ENCODE peak calls at places on chromosomes 13 and 19, in nine cellular contexts. H, B, G, D, X, R, F, C and P are unnamed samples.

GRCh38 chr13:98540476-98540875 is 36.4 kb downstream of the STK24 start:
- DNase-seq in H (no peak), B (no peak), G (no peak), D (no peak), X (no peak), R (no peak), F (no peak), C (no peak), P (no peak)

GRCh38 chr13:51765142-51765515 is 38.8 kb downstream of the DHRS12 start:
- DNase-seq in H (no peak), B (no peak), G (no peak), D (no peak), X (no peak), R (no peak), F (no peak), C (no peak), P (no peak)

GRCh38 chr13:51643114-51643881 is 59.0 kb downstream of the WDFY2 start:
- DNase-seq in H (no peak), B (peak), G (no peak), D (no peak), X (no peak), R (no peak), F (peak), C (peak), P (no peak)

GRCh38 chr13:25165664-25166063 is 6.4 kb downstream of the AMER2 start:
- DNase-seq in H (no peak), B (no peak), G (no peak), D (no peak), X (no peak), R (no peak), F (no peak), C (no peak), P (no peak)

GRCh38 chr19:46951236-46951986 is 68.2 kb upstream of the NPAS1 start:
- DNase-seq in H (no peak), B (no peak), G (no peak), D (no peak), X (no peak), R (no peak), F (no peak), C (peak), P (no peak)

GRCh38 chr19:2148482-2149135 is 2.8 kb downstream of the AP3D1 start:
- DNase-seq in H (no peak), B (no peak), G (no peak), D (no peak), X (no peak), R (no peak), F (no peak), C (no peak), P (no peak)

GRCh38 chr13:104295537-104295936 is 1229.3 kb upstream of the SLC10A2 start:
- DNase-seq in H (no peak), B (no peak), G (no peak), D (no peak), X (no peak), R (no peak), F (no peak), C (no peak), P (no peak)

GRCh38 chr19:19274146-19274545 is 1.0 kb upstream of the TM6SF2 start:
- DNase-seq in H (no peak), B (no peak), G (no peak), D (no peak), X (no peak), R (no peak), F (no peak), C (no peak), P (no peak)

GRCh38 chr13:100506600-100507422 is 81.8 kb downstream of the GGACT start:
- DNase-seq in H (no peak), B (no peak), G (no peak), D (no peak), X (no peak), R (no peak), F (no peak), C (no peak), P (no peak)
- TF ChIP-seq CTCF in H (no peak), B (no peak), G (no peak), D (no peak), X (no peak), R (no peak), F (no peak), C (no peak), P (no peak)

DNA sequence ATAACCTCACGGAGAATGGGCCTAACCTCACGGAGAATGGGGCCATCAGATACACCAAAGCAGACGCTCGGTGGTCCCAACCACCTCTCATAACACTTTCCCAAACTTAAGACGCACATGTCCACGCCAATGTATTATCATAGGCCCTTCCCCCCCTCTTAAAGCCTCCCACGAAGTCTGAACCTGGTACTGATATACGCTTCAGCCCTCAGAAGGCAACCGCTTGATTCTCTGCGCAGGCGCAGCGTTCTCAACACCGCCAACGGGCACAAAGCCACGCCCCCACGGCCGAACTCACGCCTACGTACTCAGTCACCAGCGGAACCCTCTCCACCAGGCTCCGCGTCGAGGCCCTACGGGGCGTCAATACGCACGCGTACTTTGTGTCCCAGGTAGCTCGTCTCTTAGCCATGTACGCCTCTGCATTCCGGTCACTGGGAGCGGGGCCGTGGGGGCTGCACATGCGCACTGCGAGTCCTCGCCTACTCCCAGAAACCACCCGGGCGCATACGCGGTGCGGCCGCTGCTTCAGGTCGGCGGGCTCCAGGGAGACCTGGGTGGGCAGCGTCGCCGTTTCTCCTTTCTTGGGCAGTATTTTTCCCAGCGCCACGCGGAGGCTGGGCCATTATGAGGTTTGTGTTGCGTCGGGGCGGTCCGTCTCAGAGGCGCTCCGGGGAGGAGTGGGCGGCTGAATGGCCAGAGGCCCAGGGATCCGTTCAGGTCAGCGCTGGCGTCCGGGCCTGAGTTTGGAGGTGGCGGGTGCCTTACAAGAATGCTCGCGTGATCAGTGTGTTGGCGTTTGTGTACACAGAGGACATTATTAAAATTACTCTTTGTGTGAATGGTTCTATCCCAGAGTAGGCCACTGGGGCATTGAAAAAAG is 25.3 kb downstream of the ZNF582 start:
- DNase-seq in H (peak), B (peak), G (peak), D (peak), X (peak), R (peak), F (peak), C (peak), P (peak)
- TF ChIP-seq CTCF in H (peak), B (no peak), G (no peak), D (no peak), X (no peak), R (no peak), F (no peak), C (no peak), P (no peak)

DNA sequence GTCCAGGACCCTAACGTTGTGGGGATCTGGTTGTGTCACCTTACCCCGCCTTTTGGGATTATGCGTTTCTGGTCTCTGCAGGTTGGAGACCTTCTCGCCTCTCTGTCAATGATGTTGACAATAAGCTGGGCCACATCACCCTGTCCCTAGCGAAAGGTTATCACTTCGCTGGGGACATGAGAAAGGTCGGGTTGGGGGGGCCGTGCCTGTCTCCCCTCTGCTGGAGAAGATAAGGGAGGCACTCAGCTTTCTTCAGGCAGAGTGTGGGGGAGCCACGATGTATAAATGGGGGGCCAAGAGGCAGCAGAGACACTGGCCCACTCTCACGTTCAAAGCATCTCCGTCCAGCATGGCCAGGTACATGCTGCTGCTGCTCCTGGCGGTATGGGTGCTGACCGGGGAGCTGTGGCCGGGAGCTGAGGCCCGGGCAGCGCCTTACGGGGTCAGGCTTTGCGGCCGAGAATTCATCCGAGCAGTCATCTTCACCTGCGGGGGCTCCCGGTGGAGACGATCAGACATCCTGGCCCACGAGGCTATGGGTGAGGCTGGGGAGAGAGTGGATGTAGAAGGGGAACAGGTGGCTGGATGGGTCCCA is at the start of gene RLN3:
- DNase-seq in H (no peak), B (no peak), G (no peak), D (no peak), X (no peak), R (no peak), F (no peak), C (no peak), P (no peak)
- TF ChIP-seq CTCF in H (no peak), B (no peak), G (no peak), D (no peak), X (no peak), R (no peak), F (no peak), C (no peak), P (no peak)

DNA sequence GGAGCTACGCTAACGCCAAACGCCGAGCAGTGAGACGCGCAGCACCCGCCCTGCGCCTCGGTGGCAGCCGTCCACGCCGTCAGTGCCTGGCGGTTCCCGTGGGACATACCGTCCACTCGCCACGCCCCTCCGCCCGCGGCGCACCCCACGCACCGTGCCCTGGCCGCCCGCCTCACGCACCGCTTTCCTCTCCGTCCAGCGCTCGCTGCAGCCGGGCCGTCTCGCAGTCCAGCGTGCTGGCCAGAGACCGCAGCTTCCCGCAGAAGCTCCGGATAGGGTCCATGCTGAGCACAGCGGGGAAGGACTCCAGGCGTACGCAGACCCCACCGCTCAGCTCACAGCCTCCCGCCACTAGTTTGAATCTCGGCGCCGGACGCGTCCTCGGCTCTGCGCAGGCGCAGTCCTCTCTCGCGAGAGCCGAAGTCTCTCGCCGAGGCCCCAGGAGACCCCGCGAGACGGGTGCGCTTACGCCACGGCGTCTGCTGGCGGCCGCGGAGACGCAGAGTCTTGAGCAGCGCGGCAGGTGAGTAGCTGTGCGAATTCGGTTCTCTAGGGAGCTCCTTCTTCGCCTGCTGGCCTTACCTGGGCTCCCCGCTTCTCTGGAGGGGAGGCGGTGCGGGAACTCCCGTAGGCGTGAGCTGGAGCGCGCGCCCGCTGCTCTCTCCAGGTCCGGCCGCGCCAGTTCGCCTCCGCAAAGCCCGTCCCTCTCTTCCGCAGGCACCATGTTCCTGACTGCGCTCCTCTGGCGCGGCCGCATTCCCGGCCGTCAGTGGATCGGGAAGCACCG is at the start of the genes MRPL57 and SKA3:
- DNase-seq in H (peak), B (peak), G (peak), D (peak), X (peak), R (peak), F (peak), C (peak), P (peak)
- TF ChIP-seq CTCF in H (peak), B (no peak), G (no peak), D (no peak), X (no peak), R (peak), F (no peak), C (no peak), P (peak)

GRCh38 chr19:57068326-57068725 is 51.5 kb upstream of the USP29 start:
- DNase-seq in H (no peak), B (no peak), G (no peak), D (no peak), X (no peak), R (no peak), F (no peak), C (no peak), P (no peak)

GRCh38 chr19:57071414-57071813 is 48.4 kb upstream of the USP29 start:
- DNase-seq in H (no peak), B (no peak), G (no peak), D (no peak), X (no peak), R (no peak), F (no peak), C (no peak), P (no peak)

GRCh38 chr19:57067440-57067839 is 52.3 kb upstream of the USP29 start:
- DNase-seq in H (no peak), B (no peak), G (no peak), D (no peak), X (no peak), R (no peak), F (no peak), C (no peak), P (no peak)

DNA sequence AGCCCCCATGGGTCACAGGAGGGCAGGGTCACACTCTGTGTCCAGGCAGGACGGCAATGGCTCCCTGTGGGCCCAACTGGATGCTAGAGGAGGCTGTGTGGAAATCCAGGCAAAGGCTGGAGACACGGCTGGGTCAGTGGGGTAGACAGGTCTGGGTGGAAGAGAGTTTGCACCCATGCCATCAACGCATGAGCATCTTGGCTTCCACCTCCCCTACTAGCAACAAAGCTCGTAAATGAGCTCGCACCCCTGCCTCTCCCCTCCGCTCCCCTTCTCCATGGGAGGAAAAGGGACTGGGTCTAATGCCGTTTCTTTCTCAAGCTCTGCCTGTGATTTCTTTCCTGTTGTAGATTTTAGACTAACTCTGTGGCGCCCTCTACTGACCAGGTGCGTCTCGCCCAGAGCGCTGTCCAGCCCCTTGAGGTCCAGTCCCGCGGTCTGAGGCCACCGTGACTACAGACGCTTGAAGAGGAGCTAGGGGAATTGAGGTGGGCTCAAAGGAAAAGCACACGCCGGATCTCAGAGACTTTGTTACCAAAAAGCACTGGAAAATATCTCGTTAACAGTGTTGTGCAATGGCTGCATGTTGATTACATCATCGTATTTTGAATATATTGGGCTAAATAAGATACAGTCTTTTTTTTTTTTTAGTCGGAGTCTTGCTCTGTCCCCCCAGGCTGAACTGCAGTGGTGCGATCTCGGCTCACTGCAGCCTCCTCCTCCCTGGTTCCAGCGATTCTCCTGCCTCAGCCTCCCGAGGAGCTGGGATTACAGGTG is 50.7 kb upstream of the USP29 start:
- DNase-seq in H (peak), B (no peak), G (no peak), D (no peak), X (peak), R (no peak), F (no peak), C (no peak), P (no peak)
- TF ChIP-seq CTCF in H (peak), B (no peak), G (no peak), D (no peak), X (peak), R (no peak), F (no peak), C (no peak), P (no peak)

GRCh38 chr19:48933382-48933932 is at the start of gene DHDH:
- DNase-seq in H (peak), B (no peak), G (no peak), D (peak), X (peak), R (peak), F (peak), C (peak), P (no peak)

GRCh38 chr19:48935864-48936263 is 2.4 kb downstream of the DHDH start:
- DNase-seq in H (no peak), B (no peak), G (no peak), D (no peak), X (no peak), R (no peak), F (no peak), C (no peak), P (no peak)

GRCh38 chr19:48938256-48938655 is 4.8 kb downstream of the DHDH start:
- DNase-seq in H (no peak), B (no peak), G (no peak), D (no peak), X (no peak), R (no peak), F (no peak), C (no peak), P (no peak)

GRCh38 chr19:48934837-48935236 is 1.3 kb downstream of the DHDH start:
- DNase-seq in H (no peak), B (no peak), G (no peak), D (no peak), X (peak), R (no peak), F (no peak), C (no peak), P (no peak)
- TF ChIP-seq CTCF in H (no peak), B (no peak), G (no peak), D (no peak), X (peak), R (no peak), F (no peak), C (no peak), P (no peak)

GRCh38 chr19:15154002-15154612 is 46.7 kb downstream of the NOTCH3 start:
- DNase-seq in H (no peak), B (no peak), G (no peak), D (no peak), X (peak), R (no peak), F (peak), C (peak), P (no peak)
- TF ChIP-seq CTCF in H (peak), B (peak), G (peak), D (peak), X (peak), R (peak), F (peak), C (peak), P (peak)

GRCh38 chr13:79062291-79062690 is 343.8 kb downstream of the RBM26 start:
- DNase-seq in H (no peak), B (no peak), G (no peak), D (no peak), X (no peak), R (no peak), F (no peak), C (no peak), P (no peak)
- TF ChIP-seq CTCF in H (no peak), B (no peak), G (no peak), D (no peak), X (no peak), R (no peak), F (no peak), C (no peak), P (no peak)

GRCh38 chr19:29872224-29872731 is 60.5 kb downstream of the CCNE1 start:
- DNase-seq in H (no peak), B (no peak), G (no peak), D (no peak), X (peak), R (no peak), F (peak), C (no peak), P (no peak)
- TF ChIP-seq CTCF in H (no peak), B (no peak), G (no peak), D (no peak), X (no peak), R (peak), F (peak), C (no peak), P (no peak)

GRCh38 chr19:3518231-3518630 is 12.1 kb downstream of the FZR1 start:
- DNase-seq in H (no peak), B (no peak), G (no peak), D (no peak), X (no peak), R (no peak), F (no peak), C (no peak), P (no peak)

GRCh38 chr19:3519126-3519525 is 13.0 kb downstream of the FZR1 start:
- DNase-seq in H (no peak), B (no peak), G (no peak), D (no peak), X (no peak), R (no peak), F (no peak), C (no peak), P (no peak)

GRCh38 chr19:3521104-3521445 is 15.0 kb downstream of the FZR1 start:
- DNase-seq in H (no peak), B (no peak), G (no peak), D (no peak), X (no peak), R (no peak), F (no peak), C (no peak), P (no peak)

GRCh38 chr19:3518669-3519068 is 12.6 kb downstream of the FZR1 start:
- DNase-seq in H (no peak), B (no peak), G (no peak), D (no peak), X (no peak), R (no peak), F (no peak), C (no peak), P (no peak)

DNA sequence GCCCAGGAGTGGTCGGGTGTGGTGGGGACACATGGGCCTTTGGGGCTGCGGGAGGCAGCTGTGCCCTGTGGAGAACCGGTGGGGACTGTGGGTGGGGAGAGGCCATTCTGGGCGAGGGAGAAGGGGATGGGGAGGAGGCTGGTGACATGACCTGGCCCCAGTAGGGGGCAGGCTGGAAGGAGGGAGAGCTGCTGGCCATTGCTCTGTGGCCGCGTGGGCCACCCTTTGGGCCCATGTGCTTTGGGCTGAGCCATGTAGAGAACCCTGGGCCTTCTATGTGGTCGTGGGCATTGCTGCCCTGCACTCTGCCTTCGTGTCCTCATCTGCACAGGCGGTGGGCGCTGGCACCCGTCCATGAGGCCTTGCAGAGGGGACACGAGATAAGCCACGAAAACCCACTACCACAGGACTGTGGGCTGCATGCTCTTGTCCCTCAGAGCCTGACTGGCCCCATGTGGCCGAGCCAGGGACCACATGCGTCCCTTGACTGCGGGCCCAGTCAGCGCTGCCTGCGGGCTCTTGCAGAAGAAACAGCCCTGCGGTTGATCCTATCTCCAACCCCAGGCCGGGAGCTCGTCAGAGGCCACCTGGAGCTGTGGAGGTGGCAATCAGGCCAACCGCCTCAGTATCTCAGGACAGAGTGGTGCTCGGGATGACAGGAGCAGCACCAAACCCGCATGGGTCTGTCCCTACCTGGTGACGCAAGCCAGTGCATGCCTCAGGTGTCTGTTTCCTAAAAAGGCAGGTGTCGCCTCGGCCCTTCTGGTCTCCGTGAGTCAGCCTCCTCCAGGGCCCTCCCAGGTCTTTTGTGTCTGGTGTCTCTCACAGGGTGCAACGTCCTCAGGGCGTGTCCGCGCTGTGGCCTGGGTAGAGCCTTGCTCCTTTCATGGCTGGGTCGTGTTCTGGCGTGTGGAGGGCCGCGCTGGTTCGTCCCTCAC is 14.3 kb downstream of the FZR1 start:
- DNase-seq in H (peak), B (no peak), G (no peak), D (no peak), X (no peak), R (no peak), F (no peak), C (peak), P (no peak)
- TF ChIP-seq CTCF in H (no peak), B (no peak), G (no peak), D (no peak), X (peak), R (no peak), F (no peak), C (no peak), P (peak)